ENCODE peak calls at places on chromosomes 13 and 19, in nine cellular contexts. One of them, this sample, is unnamed.
A peak's percentile ranks its signal among the peaks of the same experiment; 100 is the strongest.

GRCh38 chr19:3365093-3365446 is 1.3 kb upstream of the NFIC start:
- DNase-seq in heart left ventricle: no peak
- DNase-seq in WERI-Rb-1: no peak
- DNase-seq in HFF-Myc: no peak
- DNase-seq in nephron progenitor cell: no peak
- DNase-seq in heart right ventricle: no peak
- DNase-seq in bronchial epithelial cell: no peak
- DNase-seq in dorsolateral prefrontal cortex: no peak
- DNase-seq in adrenal gland: no peak
- DNase-seq in this sample: no peak

GRCh38 chr19:37466277-37466797 is 907 bp downstream of the ZNF569 start:
- DNase-seq in bronchial epithelial cell: no peak
- DNase-seq in heart right ventricle: no peak
- DNase-seq in HFF-Myc: no peak
- DNase-seq in dorsolateral prefrontal cortex: no peak
- DNase-seq in nephron progenitor cell: no peak
- DNase-seq in heart left ventricle: peak; percentile 4
- DNase-seq in WERI-Rb-1: peak; percentile 4
- DNase-seq in adrenal gland: no peak
- DNase-seq in this sample: no peak

GRCh38 chr19:41332000-41332399 is 21.7 kb downstream of the TGFB1 start:
- DNase-seq in heart left ventricle: no peak
- DNase-seq in adrenal gland: no peak
- DNase-seq in dorsolateral prefrontal cortex: no peak
- DNase-seq in heart right ventricle: no peak
- DNase-seq in HFF-Myc: no peak
- DNase-seq in nephron progenitor cell: no peak
- DNase-seq in bronchial epithelial cell: no peak
- DNase-seq in WERI-Rb-1: no peak
- DNase-seq in this sample: no peak

GRCh38 chr19:53912653-53913052 is 3.6 kb downstream of the CACNG7 start:
- DNase-seq in heart right ventricle: no peak
- DNase-seq in bronchial epithelial cell: no peak
- DNase-seq in heart left ventricle: no peak
- DNase-seq in nephron progenitor cell: peak; percentile 34
- DNase-seq in adrenal gland: no peak
- DNase-seq in HFF-Myc: no peak
- DNase-seq in dorsolateral prefrontal cortex: no peak
- DNase-seq in WERI-Rb-1: no peak
- DNase-seq in this sample: no peak

GRCh38 chr13:89361909-89362308 is 1690.7 kb downstream of the SLITRK5 start:
- DNase-seq in bronchial epithelial cell: peak; percentile 21
- DNase-seq in adrenal gland: peak; percentile 5
- DNase-seq in nephron progenitor cell: no peak
- DNase-seq in dorsolateral prefrontal cortex: no peak
- DNase-seq in HFF-Myc: no peak
- DNase-seq in heart right ventricle: no peak
- DNase-seq in heart left ventricle: no peak
- DNase-seq in WERI-Rb-1: no peak
- DNase-seq in this sample: no peak

GRCh38 chr19:10390652-10391286 is 10.4 kb upstream of the TYK2 start:
- DNase-seq in nephron progenitor cell: peak; percentile 76
- DNase-seq in HFF-Myc: no peak
- DNase-seq in bronchial epithelial cell: peak; percentile 65
- DNase-seq in heart right ventricle: peak; percentile 45
- DNase-seq in heart left ventricle: peak; percentile 61
- DNase-seq in dorsolateral prefrontal cortex: peak; percentile 69
- DNase-seq in WERI-Rb-1: peak; percentile 71
- DNase-seq in adrenal gland: peak; percentile 76
- DNase-seq in this sample: no peak

GRCh38 chr19:459724-460511 is 915 bp downstream of the SHC2 start:
- DNase-seq in HFF-Myc: no peak
- DNase-seq in heart right ventricle: peak; percentile 82
- DNase-seq in dorsolateral prefrontal cortex: peak; percentile 86
- DNase-seq in nephron progenitor cell: peak; percentile 83
- DNase-seq in bronchial epithelial cell: no peak
- DNase-seq in heart left ventricle: peak; percentile 73
- DNase-seq in adrenal gland: peak; percentile 45
- DNase-seq in WERI-Rb-1: peak; percentile 75
- DNase-seq in this sample: no peak

GRCh38 chr19:39196320-39196719 is 444 bp upstream of the NCCRP1 start:
- DNase-seq in HFF-Myc: no peak
- DNase-seq in bronchial epithelial cell: no peak
- DNase-seq in heart right ventricle: no peak
- DNase-seq in WERI-Rb-1: no peak
- DNase-seq in dorsolateral prefrontal cortex: no peak
- DNase-seq in heart left ventricle: no peak
- DNase-seq in nephron progenitor cell: peak; percentile 27
- DNase-seq in adrenal gland: no peak
- DNase-seq in this sample: no peak

GRCh38 chr13:93951153-93951552 is 528.3 kb downstream of the DCT start:
- DNase-seq in heart left ventricle: no peak
- DNase-seq in WERI-Rb-1: no peak
- DNase-seq in heart right ventricle: no peak
- DNase-seq in adrenal gland: no peak
- DNase-seq in nephron progenitor cell: no peak
- DNase-seq in HFF-Myc: no peak
- DNase-seq in bronchial epithelial cell: peak; percentile 1
- DNase-seq in dorsolateral prefrontal cortex: no peak
- DNase-seq in this sample: no peak

GRCh38 chr19:6744381-6745288 is 5.2 kb downstream of the TRIP10 start:
- DNase-seq in HFF-Myc: no peak
- DNase-seq in nephron progenitor cell: no peak
- DNase-seq in adrenal gland: peak; percentile 95
- DNase-seq in dorsolateral prefrontal cortex: peak; percentile 70
- DNase-seq in heart left ventricle: peak; percentile 95
- DNase-seq in heart right ventricle: peak; percentile 94
- DNase-seq in bronchial epithelial cell: peak; percentile 77
- DNase-seq in WERI-Rb-1: no peak
- DNase-seq in this sample: no peak

GRCh38 chr19:50207730-50208129 is 4.3 kb downstream of the MYH14 start:
- DNase-seq in heart right ventricle: no peak
- DNase-seq in dorsolateral prefrontal cortex: no peak
- DNase-seq in bronchial epithelial cell: no peak
- DNase-seq in HFF-Myc: no peak
- DNase-seq in heart left ventricle: no peak
- DNase-seq in nephron progenitor cell: no peak
- DNase-seq in adrenal gland: no peak
- DNase-seq in WERI-Rb-1: no peak
- DNase-seq in this sample: no peak

GRCh38 chr19:50204081-50204428 is 633 bp downstream of the MYH14 start:
- DNase-seq in heart right ventricle: no peak
- DNase-seq in heart left ventricle: no peak
- DNase-seq in nephron progenitor cell: no peak
- DNase-seq in HFF-Myc: no peak
- DNase-seq in adrenal gland: no peak
- DNase-seq in dorsolateral prefrontal cortex: no peak
- DNase-seq in WERI-Rb-1: no peak
- DNase-seq in bronchial epithelial cell: no peak
- DNase-seq in this sample: no peak

GRCh38 chr19:50206191-50206590 is 2.8 kb downstream of the MYH14 start:
- DNase-seq in HFF-Myc: no peak
- DNase-seq in bronchial epithelial cell: no peak
- DNase-seq in WERI-Rb-1: no peak
- DNase-seq in adrenal gland: no peak
- DNase-seq in heart left ventricle: no peak
- DNase-seq in nephron progenitor cell: no peak
- DNase-seq in heart right ventricle: no peak
- DNase-seq in dorsolateral prefrontal cortex: no peak
- DNase-seq in this sample: no peak

GRCh38 chr19:50204811-50205675 is 1.6 kb downstream of the MYH14 start:
- DNase-seq in heart right ventricle: peak; percentile 71
- DNase-seq in heart left ventricle: peak; percentile 47
- DNase-seq in bronchial epithelial cell: no peak
- DNase-seq in HFF-Myc: no peak
- DNase-seq in dorsolateral prefrontal cortex: no peak
- DNase-seq in nephron progenitor cell: peak; percentile 84
- DNase-seq in adrenal gland: peak; percentile 21
- DNase-seq in WERI-Rb-1: no peak
- DNase-seq in this sample: no peak

DNA sequence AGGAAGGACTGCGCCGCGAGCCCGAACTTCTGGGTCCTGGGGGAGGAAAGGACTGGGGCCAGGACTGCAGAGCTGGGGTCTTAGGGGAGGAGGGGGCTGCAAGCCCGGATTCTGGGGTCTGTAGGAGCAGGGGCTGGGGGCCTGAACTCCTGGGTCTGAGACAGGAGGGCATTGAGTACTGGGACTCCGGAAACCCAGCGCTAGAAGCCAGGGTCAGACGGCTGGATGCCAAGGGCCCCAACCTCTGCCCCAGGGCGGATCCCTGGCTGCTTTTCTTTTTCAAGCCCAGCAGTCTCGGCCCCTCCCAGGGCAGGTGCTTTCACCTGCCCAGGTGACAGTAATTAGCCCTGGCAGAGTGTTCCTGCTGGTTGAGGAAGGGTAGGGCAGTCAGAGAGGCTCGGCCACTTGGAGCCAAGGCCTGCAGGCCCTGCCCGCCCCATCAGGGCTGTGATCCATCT is 2.3 kb downstream of the MYH14 start:
- DNase-seq in WERI-Rb-1: no peak
- DNase-seq in heart right ventricle: no peak
- DNase-seq in nephron progenitor cell: no peak
- DNase-seq in adrenal gland: no peak
- DNase-seq in dorsolateral prefrontal cortex: no peak
- DNase-seq in bronchial epithelial cell: no peak
- DNase-seq in HFF-Myc: no peak
- DNase-seq in heart left ventricle: no peak
- DNase-seq in this sample: no peak
- TF ChIP-seq CTCF in WERI-Rb-1: no peak
- TF ChIP-seq CTCF in heart right ventricle: no peak
- TF ChIP-seq CTCF in nephron progenitor cell: no peak
- TF ChIP-seq CTCF in adrenal gland: no peak
- TF ChIP-seq CTCF in dorsolateral prefrontal cortex: no peak
- TF ChIP-seq CTCF in bronchial epithelial cell: no peak
- TF ChIP-seq CTCF in HFF-Myc: no peak
- TF ChIP-seq CTCF in heart left ventricle: no peak
- TF ChIP-seq CTCF in this sample: no peak

DNA sequence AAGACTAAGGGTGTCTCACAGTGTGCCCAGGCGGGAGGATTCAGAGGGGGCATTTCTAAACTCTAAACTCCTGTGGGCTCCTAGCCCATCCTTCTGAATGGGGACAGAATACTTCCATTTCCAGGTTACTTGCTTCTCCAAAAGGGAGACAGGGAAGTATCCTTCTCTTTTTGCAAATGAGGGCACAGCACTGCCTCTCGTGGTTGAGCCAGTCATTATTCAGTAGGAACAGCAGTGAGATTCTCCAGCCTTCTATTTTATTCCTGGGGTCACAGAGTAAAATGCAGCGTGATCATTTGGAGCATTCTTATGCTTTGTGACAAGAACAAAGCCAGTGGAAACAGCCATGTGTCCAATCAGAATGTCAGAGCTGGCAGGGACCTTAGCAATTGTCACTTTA is 15.7 kb upstream of the TSHZ3 start:
- DNase-seq in heart left ventricle: no peak
- DNase-seq in adrenal gland: no peak
- DNase-seq in nephron progenitor cell: no peak
- DNase-seq in HFF-Myc: no peak
- DNase-seq in dorsolateral prefrontal cortex: no peak
- DNase-seq in heart right ventricle: no peak
- DNase-seq in WERI-Rb-1: no peak
- DNase-seq in bronchial epithelial cell: no peak
- DNase-seq in this sample: no peak
- TF ChIP-seq CTCF in heart left ventricle: no peak
- TF ChIP-seq CTCF in adrenal gland: no peak
- TF ChIP-seq CTCF in nephron progenitor cell: no peak
- TF ChIP-seq CTCF in HFF-Myc: no peak
- TF ChIP-seq CTCF in dorsolateral prefrontal cortex: no peak
- TF ChIP-seq CTCF in heart right ventricle: no peak
- TF ChIP-seq CTCF in WERI-Rb-1: no peak
- TF ChIP-seq CTCF in bronchial epithelial cell: no peak
- TF ChIP-seq CTCF in this sample: no peak

DNA sequence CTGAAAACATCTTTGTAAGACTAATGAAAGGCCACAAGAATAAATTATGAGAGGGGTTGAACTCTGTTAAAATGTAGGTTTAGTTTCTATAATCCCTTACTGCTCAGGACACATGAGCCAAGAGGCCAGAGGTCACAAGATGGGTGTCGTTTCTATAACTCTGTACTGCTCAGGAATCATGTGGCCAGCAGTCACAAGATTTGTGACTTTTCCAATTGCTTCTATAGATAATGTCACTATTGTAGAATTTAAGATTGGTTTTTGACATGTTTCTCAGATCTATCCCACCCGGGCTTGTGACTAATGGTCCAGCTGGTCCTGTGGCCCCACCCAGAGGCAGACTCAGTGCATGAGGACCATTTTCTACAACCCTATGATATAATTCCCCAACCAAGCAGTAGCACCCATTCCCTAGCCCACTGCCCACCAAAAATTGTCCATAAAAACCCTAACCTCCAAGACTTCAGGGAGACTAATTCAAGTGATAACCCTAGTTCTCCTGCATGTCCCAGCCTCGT is 662.0 kb upstream of the KLF12 start:
- DNase-seq in heart left ventricle: no peak
- DNase-seq in heart right ventricle: no peak
- DNase-seq in HFF-Myc: no peak
- DNase-seq in dorsolateral prefrontal cortex: no peak
- DNase-seq in WERI-Rb-1: no peak
- DNase-seq in adrenal gland: no peak
- DNase-seq in bronchial epithelial cell: no peak
- DNase-seq in nephron progenitor cell: no peak
- DNase-seq in this sample: no peak
- TF ChIP-seq CTCF in heart left ventricle: no peak
- TF ChIP-seq CTCF in heart right ventricle: no peak
- TF ChIP-seq CTCF in HFF-Myc: no peak
- TF ChIP-seq CTCF in dorsolateral prefrontal cortex: no peak
- TF ChIP-seq CTCF in WERI-Rb-1: no peak
- TF ChIP-seq CTCF in adrenal gland: no peak
- TF ChIP-seq CTCF in bronchial epithelial cell: no peak
- TF ChIP-seq CTCF in nephron progenitor cell: no peak
- TF ChIP-seq CTCF in this sample: no peak

GRCh38 chr19:2315121-2315817 is 7.3 kb upstream of the LINGO3 start:
- DNase-seq in dorsolateral prefrontal cortex: no peak
- DNase-seq in adrenal gland: no peak
- DNase-seq in bronchial epithelial cell: no peak
- DNase-seq in nephron progenitor cell: no peak
- DNase-seq in WERI-Rb-1: no peak
- DNase-seq in HFF-Myc: no peak
- DNase-seq in heart left ventricle: no peak
- DNase-seq in heart right ventricle: no peak
- DNase-seq in this sample: no peak
- TF ChIP-seq CTCF in dorsolateral prefrontal cortex: no peak
- TF ChIP-seq CTCF in adrenal gland: no peak
- TF ChIP-seq CTCF in bronchial epithelial cell: no peak
- TF ChIP-seq CTCF in nephron progenitor cell: no peak
- TF ChIP-seq CTCF in WERI-Rb-1: no peak
- TF ChIP-seq CTCF in HFF-Myc: no peak
- TF ChIP-seq CTCF in heart left ventricle: no peak
- TF ChIP-seq CTCF in heart right ventricle: no peak
- TF ChIP-seq CTCF in this sample: no peak

DNA sequence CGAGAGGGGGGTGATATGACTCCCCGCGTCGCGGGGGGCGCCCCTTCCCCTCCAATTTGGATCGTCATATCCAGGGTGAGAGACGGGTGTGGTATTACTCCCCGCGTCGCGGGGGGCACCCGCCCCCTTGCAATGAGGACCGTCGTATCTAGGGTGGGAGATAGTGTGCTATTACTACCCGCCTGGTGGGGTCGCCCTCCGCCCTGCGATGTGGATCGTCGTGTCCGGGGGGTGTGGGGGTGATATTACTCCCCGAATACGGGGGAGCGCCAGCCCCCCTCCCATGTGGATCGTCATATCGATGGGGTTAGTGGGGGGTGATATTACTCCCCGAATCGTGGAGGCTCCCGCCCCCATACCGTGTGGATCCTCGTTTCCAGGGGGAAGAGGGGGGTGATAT is 29.2 kb upstream of the RGCC start:
- DNase-seq in dorsolateral prefrontal cortex: peak; percentile 53
- DNase-seq in bronchial epithelial cell: no peak
- DNase-seq in WERI-Rb-1: no peak
- DNase-seq in heart left ventricle: no peak
- DNase-seq in heart right ventricle: peak; percentile 28
- DNase-seq in HFF-Myc: no peak
- DNase-seq in nephron progenitor cell: peak; percentile 7
- DNase-seq in adrenal gland: no peak
- DNase-seq in this sample: no peak
- TF ChIP-seq CTCF in dorsolateral prefrontal cortex: peak; percentile 45
- TF ChIP-seq CTCF in bronchial epithelial cell: no peak
- TF ChIP-seq CTCF in WERI-Rb-1: no peak
- TF ChIP-seq CTCF in heart left ventricle: peak; percentile 37
- TF ChIP-seq CTCF in heart right ventricle: peak; percentile 19
- TF ChIP-seq CTCF in HFF-Myc: peak; percentile 4
- TF ChIP-seq CTCF in nephron progenitor cell: peak; percentile 8
- TF ChIP-seq CTCF in adrenal gland: no peak
- TF ChIP-seq CTCF in this sample: peak; percentile 42

This sample was measured in epithelial cell of proximal tubule.